ENCODE peak calls at places on chromosome 5, in ten cellular contexts. X, L, G, O, H, J, M, Q, R and D are unnamed samples.

GRCh38 chr5:556909-557441 is 32.7 kb upstream of the SLC9A3 start:
- DNase-seq in Q (no peak), G (no peak), L (no peak), O (no peak), R (no peak), X (no peak), H (peak; percentile 81), J (no peak), M (peak; percentile 2), D (no peak)

GRCh38 chr5:33129309-33129708 is 311.5 kb upstream of the TARS1 start:
- DNase-seq in L (no peak), R (no peak), X (no peak), H (no peak), Q (peak; percentile 76), M (no peak), O (no peak), J (no peak), G (no peak), D (no peak)

GRCh38 chr5:39427225-39427624 is 2.4 kb upstream of the DAB2 start:
- DNase-seq in M (no peak), O (no peak), Q (no peak), J (no peak), X (no peak), G (no peak), L (peak; percentile 32), R (no peak), H (no peak), D (no peak)

GRCh38 chr5:554284-554988 is 30.2 kb upstream of the SLC9A3 start:
- DNase-seq in J (no peak), H (peak; percentile 16), G (no peak), Q (no peak), O (no peak), R (no peak), M (no peak), L (no peak), X (no peak), D (no peak)

GRCh38 chr5:17360879-17361278 is 137.2 kb upstream of the TAF11L2 start:
- DNase-seq in M (no peak), X (no peak), H (no peak), Q (no peak), R (no peak), G (no peak), L (no peak), J (no peak), O (no peak), D (no peak)

GRCh38 chr5:50963647-50964584 is 297.5 kb downstream of the PARP8 start:
- DNase-seq in X (peak; percentile 5), O (no peak), M (no peak), H (no peak), Q (no peak), L (no peak), J (no peak), R (no peak), G (no peak), D (no peak)

GRCh38 chr5:139210585-139210984 is 12.4 kb upstream of the SIL1 start:
- DNase-seq in Q (no peak), X (no peak), M (no peak), J (no peak), L (no peak), H (no peak), O (no peak), R (peak; percentile 48), G (no peak), D (no peak)

GRCh38 chr5:37900692-37901091 is 60.9 kb upstream of the GDNF start:
- DNase-seq in G (no peak), M (no peak), H (no peak), X (no peak), L (no peak), O (peak; percentile 79), R (no peak), Q (peak; percentile 86), J (peak; percentile 6), D (peak; percentile 25)

GRCh38 chr5:58156977-58157701 is 302.7 kb downstream of the PLK2 start:
- DNase-seq in O (peak; percentile 16), M (no peak), X (no peak), L (no peak), Q (peak; percentile 77), J (no peak), R (no peak), G (no peak), H (no peak), D (no peak)

GRCh38 chr5:102834438-102834964 is 79.4 kb downstream of the PAM start:
- DNase-seq in J (no peak), M (no peak), R (no peak), H (no peak), Q (no peak), X (no peak), G (no peak), L (no peak), O (no peak), D (no peak)

GRCh38 chr5:93163010-93163663 is 417.9 kb downstream of the NR2F1-AS1 start:
- DNase-seq in X (no peak), J (peak; percentile 4), O (no peak), R (no peak), H (no peak), L (peak; percentile 32), M (no peak), Q (peak; percentile 83), G (peak; percentile 22), D (peak; percentile 83)

GRCh38 chr5:41918105-41918504 is 7.0 kb upstream of the FBXO4 start:
- DNase-seq in X (no peak), J (no peak), Q (no peak), H (no peak), L (no peak), M (no peak), G (no peak), R (no peak), O (no peak), D (no peak)

GRCh38 chr5:134174841-134175839 is 1.6 kb downstream of the SKP1 start:
- DNase-seq in G (no peak), O (no peak), Q (peak; percentile 40), J (peak; percentile 68), H (no peak), L (peak; percentile 48), M (no peak), R (peak; percentile 8), X (no peak), D (peak; percentile 32)

GRCh38 chr5:179432547-179432946 is 87.3 kb upstream of the ADAMTS2 start:
- DNase-seq in H (no peak), R (no peak), L (no peak), X (no peak), G (no peak), O (peak; percentile 12), Q (no peak), M (no peak), J (no peak), D (no peak)

GRCh38 chr5:55903121-55903701 is 52.1 kb downstream of the IL31RA start:
- DNase-seq in L (no peak), M (peak; percentile 69), G (peak; percentile 9), X (no peak), H (no peak), O (no peak), Q (peak; percentile 76), R (no peak), J (peak; percentile 52), D (no peak)

GRCh38 chr5:109563692-109564091 is 126.0 kb upstream of the MAN2A1 start:
- DNase-seq in Q (no peak), R (no peak), M (no peak), J (no peak), L (no peak), X (no peak), O (no peak), G (no peak), H (no peak), D (no peak)

GRCh38 chr5:23014817-23015216 is 161.7 kb upstream of the CDH12 start:
- DNase-seq in L (no peak), R (no peak), J (no peak), Q (no peak), H (no peak), G (no peak), O (no peak), X (no peak), M (no peak), D (no peak)

GRCh38 chr5:25944786-25945185 is 1093.6 kb downstream of the CDH9 start:
- DNase-seq in L (no peak), G (no peak), J (no peak), X (no peak), Q (no peak), O (no peak), H (no peak), M (no peak), R (no peak), D (no peak)

GRCh38 chr5:89686081-89686765 is 723.3 kb downstream of the CETN3 start:
- DNase-seq in Q (peak; percentile 2), R (peak; percentile 13), L (no peak), J (no peak), M (no peak), H (no peak), X (no peak), O (no peak), G (peak; percentile 8), D (no peak)

GRCh38 chr5:87195616-87196015 is 72.1 kb upstream of the RASA1 start:
- DNase-seq in J (no peak), O (no peak), G (no peak), M (no peak), L (no peak), H (no peak), X (no peak), R (no peak), Q (peak; percentile 12), D (no peak)

GRCh38 chr5:81579525-81579924 is 171.4 kb downstream of the SSBP2 start:
- DNase-seq in G (no peak), O (no peak), H (no peak), M (no peak), X (no peak), Q (peak; percentile 38), R (peak; percentile 24), J (no peak), L (no peak), D (no peak)

GRCh38 chr5:163770625-163771024 is 265.2 kb downstream of the MAT2B start:
- DNase-seq in M (no peak), H (no peak), Q (no peak), O (no peak), X (no peak), J (no peak), R (no peak), G (no peak), L (no peak), D (no peak)

GRCh38 chr5:135069895-135070657 is 36.0 kb upstream of the PITX1 start:
- DNase-seq in M (no peak), J (no peak), G (no peak), H (no peak), X (no peak), L (no peak), R (no peak), O (no peak), Q (no peak), D (no peak)

GRCh38 chr5:33422191-33422590 is 18.6 kb upstream of the TARS1 start:
- DNase-seq in G (no peak), R (no peak), X (no peak), L (no peak), H (no peak), Q (no peak), J (no peak), O (no peak), M (no peak), D (no peak)

GRCh38 chr5:103375356-103375755 is 116.8 kb downstream of the MACIR start:
- DNase-seq in J (no peak), L (no peak), Q (peak; percentile 37), O (no peak), H (no peak), G (no peak), M (no peak), X (no peak), R (peak; percentile 30), D (no peak)

GRCh38 chr5:35308391-35308790 is 78.1 kb upstream of the PRLR start:
- DNase-seq in J (no peak), O (no peak), G (no peak), Q (no peak), H (no peak), M (no peak), L (no peak), R (no peak), X (no peak), D (no peak)

GRCh38 chr5:144017119-144017518 is 153.3 kb downstream of the YIPF5 start:
- DNase-seq in O (no peak), R (no peak), Q (no peak), M (no peak), X (no peak), H (no peak), L (no peak), G (no peak), J (no peak), D (no peak)

GRCh38 chr5:169013846-169014245 is 287.1 kb downstream of the SLIT3 start:
- DNase-seq in G (no peak), M (no peak), O (no peak), L (no peak), R (no peak), Q (no peak), J (peak; percentile 85), X (no peak), H (no peak), D (no peak)